ENCODE peak calls at places on chromosomes 16 and 17, in nine cellular contexts. E is left kidney; R is H1; O is transverse colon; H is stimulated activated CD4-positive, alpha-beta T cell treated with anti-CD3 and anti-CD28 coated beads, TNF-alpha, amount 100 ng/mL, for 48 hours; F is T-helper 2 cell; V is central memory CD4-positive, alpha-beta T cell; K is naive thymus-derived CD4-positive, alpha-beta T cell; Q is iris pigment epithelial cell. D is an unnamed sample.

GRCh38 chr16:28321700-28322411 is 29.5 kb downstream of the SBK1 start:
- DNase-seq in E (peak; percentile 34), R (peak; percentile 90), O (peak; percentile 35), H (peak; percentile 30), F (peak; percentile 23), V (no peak), K (peak; percentile 35), Q (peak; percentile 14), D (peak; percentile 15)

GRCh38 chr16:79658301-79659001 is 57.9 kb upstream of the MAF start:
- DNase-seq in E (no peak), R (no peak), O (no peak), H (no peak), F (peak; percentile 9), V (no peak), K (no peak), Q (peak; percentile 68), D (no peak)

GRCh38 chr16:30867747-30868146 is 26.1 kb downstream of the BCL7C start:
- DNase-seq in E (peak; percentile 34), R (no peak), O (no peak), H (no peak), F (no peak), V (no peak), K (no peak), Q (peak; percentile 40), D (no peak)

GRCh38 chr17:66405836-66406679 is 103.6 kb downstream of the PRKCA start:
- DNase-seq in E (no peak), R (no peak), O (no peak), H (no peak), F (no peak), V (no peak), K (no peak), Q (no peak), D (peak; percentile 63)

GRCh38 chr17:48626202-48626469 is at the start of gene HOXB9:
- DNase-seq in E (no peak), R (no peak), O (no peak), H (no peak), F (no peak), V (no peak), K (no peak), Q (no peak), D (no peak)

GRCh38 chr17:64281962-64282752 is 19.1 kb upstream of the TEX2 start:
- DNase-seq in E (peak; percentile 87), R (peak; percentile 62), O (peak; percentile 45), H (peak; percentile 27), F (peak; percentile 72), V (peak; percentile 48), K (peak; percentile 61), Q (peak; percentile 78), D (peak; percentile 87)

GRCh38 chr17:82267575-82268379 is 5.7 kb downstream of the CSNK1D start:
- DNase-seq in E (peak; percentile 52), R (no peak), O (peak; percentile 92), H (no peak), F (no peak), V (no peak), K (no peak), Q (peak; percentile 97), D (peak; percentile 82)

GRCh38 chr16:15650019-15650697 is at the start of gene NDE1:
- DNase-seq in E (peak; percentile 98), R (peak; percentile 90), O (peak; percentile 94), H (peak; percentile 79), F (peak; percentile 91), V (peak; percentile 76), K (peak; percentile 77), Q (peak; percentile 90), D (peak; percentile 93)

GRCh38 chr17:28544402-28545140 is 7.9 kb downstream of the UNC119 start:
- DNase-seq in E (no peak), R (no peak), O (no peak), H (no peak), F (no peak), V (no peak), K (no peak), Q (no peak), D (no peak)

GRCh38 chr17:57739402-57740224 is 5.5 kb downstream of the CCDC182 start:
- DNase-seq in E (peak; percentile 50), R (no peak), O (no peak), H (no peak), F (peak; percentile 20), V (no peak), K (no peak), Q (no peak), D (no peak)

GRCh38 chr16:1429631-1430030 is 1.2 kb upstream of the PERCC1 start:
- DNase-seq in E (no peak), R (no peak), O (no peak), H (no peak), F (no peak), V (no peak), K (no peak), Q (no peak), D (no peak)

GRCh38 chr17:7673239-7673638 is 14.1 kb downstream of the TP53 start:
- DNase-seq in E (peak; percentile 39), R (peak; percentile 89), O (peak; percentile 15), H (no peak), F (peak; percentile 30), V (no peak), K (peak; percentile 15), Q (no peak), D (no peak)

GRCh38 chr17:28839221-28839620 is 3.4 kb downstream of the FAM222B start:
- DNase-seq in E (no peak), R (no peak), O (no peak), H (no peak), F (no peak), V (no peak), K (no peak), Q (peak; percentile 40), D (peak; percentile 54)

GRCh38 chr17:4492762-4493561 is 5.7 kb upstream of the SPNS2 start:
- DNase-seq in E (peak; percentile 93), R (peak; percentile 91), O (peak; percentile 72), H (no peak), F (peak; percentile 29), V (no peak), K (peak; percentile 37), Q (peak; percentile 10), D (peak; percentile 54)

GRCh38 chr17:39239640-39240314 is 14.0 kb upstream of the STAC2 start:
- DNase-seq in E (peak; percentile 81), R (peak; percentile 94), O (peak; percentile 81), H (peak; percentile 48), F (peak; percentile 80), V (peak; percentile 64), K (peak; percentile 68), Q (peak; percentile 15), D (peak; percentile 28)

GRCh38 chr16:14181371-14182050 is 110.4 kb downstream of the MRTFB start:
- DNase-seq in E (no peak), R (no peak), O (no peak), H (no peak), F (no peak), V (no peak), K (no peak), Q (peak; percentile 93), D (peak; percentile 26)

GRCh38 chr16:72985148-72985882 is 62.6 kb downstream of the ZFHX3 start:
- DNase-seq in E (no peak), R (no peak), O (no peak), H (no peak), F (no peak), V (no peak), K (no peak), Q (peak; percentile 57), D (no peak)

GRCh38 chr17:17468217-17469010 is 8.4 kb upstream of the MED9 start:
- DNase-seq in E (no peak), R (no peak), O (no peak), H (no peak), F (no peak), V (no peak), K (no peak), Q (no peak), D (no peak)

GRCh38 chr16:87216148-87216823 is 100.9 kb downstream of the C16orf95 start:
- DNase-seq in E (no peak), R (no peak), O (no peak), H (no peak), F (no peak), V (no peak), K (no peak), Q (no peak), D (no peak)

GRCh38 chr17:63699638-63700527 is at the start of gene LIMD2:
- DNase-seq in E (peak; percentile 84), R (peak; percentile 82), O (peak; percentile 70), H (peak; percentile 50), F (peak; percentile 91), V (peak; percentile 80), K (peak; percentile 88), Q (peak; percentile 29), D (peak; percentile 54)

GRCh38 chr16:24668481-24669001 is 60.9 kb upstream of the TNRC6A start:
- DNase-seq in E (no peak), R (no peak), O (no peak), H (peak; percentile 30), F (no peak), V (no peak), K (no peak), Q (peak; percentile 65), D (peak; percentile 87)

GRCh38 chr17:55576237-55576998 is 65.2 kb upstream of the SMIM36 start:
- DNase-seq in E (peak; percentile 48), R (no peak), O (no peak), H (no peak), F (no peak), V (no peak), K (peak; percentile 8), Q (peak; percentile 94), D (peak; percentile 53)

GRCh38 chr17:15289285-15290185 is 24.4 kb upstream of the PMP22 start:
- DNase-seq in E (peak; percentile 6), R (no peak), O (no peak), H (no peak), F (no peak), V (no peak), K (no peak), Q (peak; percentile 93), D (peak; percentile 83)

GRCh38 chr17:30981531-30982519 is 11.0 kb downstream of the RNF135 start:
- DNase-seq in E (no peak), R (no peak), O (no peak), H (no peak), F (no peak), V (no peak), K (no peak), Q (no peak), D (no peak)

GRCh38 chr17:80096531-80097306 is 4.7 kb upstream of the GAA start:
- DNase-seq in E (peak; percentile 36), R (peak; percentile 37), O (no peak), H (no peak), F (no peak), V (no peak), K (no peak), Q (no peak), D (no peak)

GRCh38 chr17:34542700-34543336 is 36.6 kb upstream of the TMEM132E start:
- DNase-seq in E (peak; percentile 14), R (peak; percentile 89), O (peak; percentile 25), H (peak; percentile 39), F (peak; percentile 37), V (peak; percentile 40), K (peak; percentile 53), Q (peak; percentile 12), D (peak; percentile 25)

GRCh38 chr17:28033972-28034714 is 8.3 kb upstream of the NLK start:
- DNase-seq in E (no peak), R (no peak), O (no peak), H (no peak), F (no peak), V (no peak), K (no peak), Q (peak; percentile 84), D (peak; percentile 80)

GRCh38 chr16:252366-253337 is 18.0 kb downstream of the FAM234A start:
- DNase-seq in E (no peak), R (no peak), O (peak; percentile 72), H (no peak), F (peak; percentile 60), V (peak; percentile 20), K (peak; percentile 29), Q (peak; percentile 33), D (peak; percentile 53)

GRCh38 chr17:69084911-69085310 is 24.2 kb upstream of the ABCA9 start:
- DNase-seq in E (peak; percentile 56), R (peak; percentile 73), O (no peak), H (no peak), F (no peak), V (no peak), K (no peak), Q (peak; percentile 17), D (no peak)

GRCh38 chr17:78258323-78259229 is 27.1 kb downstream of the TMEM235 start:
- DNase-seq in E (peak; percentile 63), R (no peak), O (no peak), H (peak; percentile 60), F (peak; percentile 90), V (peak; percentile 66), K (peak; percentile 90), Q (peak; percentile 77), D (peak; percentile 72)

GRCh38 chr16:12565423-12565822 is 238.3 kb downstream of the CPPED1 start:
- DNase-seq in E (no peak), R (no peak), O (no peak), H (no peak), F (no peak), V (no peak), K (no peak), Q (no peak), D (no peak)

D was measured in endothelial cell of umbilical vein.